ENCODE peak calls at places on chromosome 19, in four cellular contexts. P, I, H and M are unnamed samples.

GRCh38 chr19:55585658-55586339 is 5.2 kb upstream of the ZNF579 start:
- DNase-seq in P (peak; percentile 93), I (no peak), H (no peak), M (peak; percentile 60)

GRCh38 chr19:58085348-58085875 is 12.6 kb downstream of the ZSCAN18 start:
- DNase-seq in P (no peak), I (no peak), H (no peak), M (no peak)

GRCh38 chr19:45195764-45196163 is 17.2 kb downstream of the BLOC1S3 start:
- DNase-seq in P (no peak), I (no peak), H (no peak), M (peak; percentile 80)

GRCh38 chr19:18204394-18205179 is 745 bp upstream of the RAB3A start:
- DNase-seq in P (peak; percentile 77), I (no peak), H (no peak), M (peak; percentile 64)

GRCh38 chr19:45994456-45994988 is 745 bp upstream of the CCDC61 start:
- DNase-seq in P (no peak), I (no peak), H (no peak), M (peak; percentile 74)

GRCh38 chr19:11479090-11479469 is 1.8 kb downstream of the ELAVL3 start:
- DNase-seq in P (no peak), I (no peak), H (no peak), M (no peak)

GRCh38 chr19:38452430-38453366 is 19.2 kb downstream of the RYR1 start:
- DNase-seq in P (peak; percentile 38), I (no peak), H (peak; percentile 96), M (peak; percentile 25)

GRCh38 chr19:7533925-7534480 is 1.5 kb upstream of the PNPLA6 start:
- DNase-seq in P (peak; percentile 95), I (peak; percentile 37), H (peak; percentile 56), M (peak; percentile 96)

GRCh38 chr19:5108123-5108613 is 139.3 kb downstream of the KDM4B start:
- DNase-seq in P (no peak), I (no peak), H (no peak), M (no peak)

GRCh38 chr19:33802801-33803200 is 6.1 kb downstream of the KCTD15 start:
- DNase-seq in P (no peak), I (no peak), H (no peak), M (no peak)

GRCh38 chr19:15829277-15829770 is 13.9 kb upstream of the OR10H1 start:
- DNase-seq in P (no peak), I (no peak), H (no peak), M (no peak)

GRCh38 chr19:13796301-13797057 is 1.2 kb downstream of the ZSWIM4 start:
- DNase-seq in P (no peak), I (no peak), H (no peak), M (peak; percentile 97)

GRCh38 chr19:54281008-54281728 is at the start of gene LILRB2:
- DNase-seq in P (no peak), I (no peak), H (no peak), M (no peak)

GRCh38 chr19:47615714-47616113 is 6.8 kb downstream of the BICRA start:
- DNase-seq in P (no peak), I (no peak), H (no peak), M (no peak)
- H3K4me1 ChIP-seq in P (peaks cover 22% of the 10 kb centered on the region), I (peaks cover 18% of the 10 kb centered on the region), H (peaks cover 26% of the 10 kb centered on the region), M (peaks cover 19% of the 10 kb centered on the region)

GRCh38 chr19:48029431-48029830 is 14.4 kb downstream of the CABP5 start:
- DNase-seq in P (peak; percentile 18), I (no peak), H (no peak), M (no peak)
- H3K27ac ChIP-seq in P (no peak overlapping the region), I (no peak overlapping the region), H (no peak overlapping the region), M (no peak overlapping the region)

GRCh38 chr19:1286859-1287621 is 1.4 kb downstream of the EFNA2 start:
- DNase-seq in P (no peak), I (no peak), H (no peak), M (no peak)
- TF ChIP-seq EZH2 in P (no peak), I (no peak), H (no peak), M (peak; percentile 79)

GRCh38 chr19:49951806-49952474 is 9.0 kb downstream of the SIGLEC11 start:
- DNase-seq in P (no peak), I (no peak), H (no peak), M (no peak)
- H3K4me1 ChIP-seq in P (no peaks in the 10 kb centered on the region), I (peaks cover 17% of the 10 kb centered on the region), H (no peaks in the 10 kb centered on the region), M (no peaks in the 10 kb centered on the region)